ENCODE peak calls at places on chromosome 11, in eight cellular contexts. M, G, W, V, E, S, C and Q are unnamed samples.

GRCh38 chr11:129115652-129116585 is 76.2 kb downstream of the ARHGAP32 start:
- DNase-seq in C (peak), W (no peak), V (no peak), S (no peak), G (no peak), E (no peak), M (no peak), Q (no peak)

GRCh38 chr11:130213143-130213978 is 53.8 kb downstream of the ST14 start:
- DNase-seq in C (peak), V (peak), G (peak), W (peak), E (peak), S (peak), M (peak), Q (no peak)

GRCh38 chr11:71120346-71120963 is 131.9 kb downstream of the SHANK2 start:
- DNase-seq in M (peak), W (no peak), S (peak), C (peak), E (no peak), V (no peak), G (no peak), Q (no peak)

GRCh38 chr11:36793542-36793926 is 195.5 kb upstream of the RAG2 start:
- DNase-seq in E (no peak), C (no peak), S (no peak), G (no peak), W (no peak), M (no peak), V (no peak), Q (no peak)

GRCh38 chr11:123753110-123753509 is 1.2 kb downstream of the OR6X1 start:
- DNase-seq in V (no peak), E (no peak), S (no peak), C (no peak), M (no peak), W (no peak), G (no peak), Q (no peak)

GRCh38 chr11:44033411-44033850 is 14.3 kb upstream of the ACCSL start:
- DNase-seq in E (no peak), C (no peak), W (no peak), G (no peak), M (no peak), V (no peak), S (no peak), Q (no peak)

GRCh38 chr11:91846002-91846401 is 378.6 kb upstream of the FAT3 start:
- DNase-seq in W (no peak), G (no peak), M (no peak), C (no peak), V (no peak), E (no peak), S (no peak), Q (no peak)

GRCh38 chr11:7575841-7576451 is 62.1 kb downstream of the PPFIBP2 start:
- DNase-seq in G (no peak), M (no peak), V (no peak), C (no peak), E (no peak), S (no peak), W (no peak), Q (no peak)

GRCh38 chr11:44623321-44623715 is 57.9 kb downstream of the CD82 start:
- DNase-seq in G (peak), C (no peak), M (no peak), E (peak), S (no peak), W (no peak), V (no peak), Q (no peak)

GRCh38 chr11:18701614-18702216 is 3.1 kb downstream of the TMEM86A start:
- DNase-seq in G (no peak), S (no peak), V (no peak), C (no peak), M (no peak), E (no peak), W (no peak), Q (no peak)

GRCh38 chr11:2837096-2837601 is 48.4 kb downstream of the CDKN1C start:
- DNase-seq in V (no peak), M (peak), C (peak), S (no peak), W (no peak), E (peak), G (no peak), Q (no peak)

GRCh38 chr11:115185507-115185906 is 318.7 kb downstream of the CADM1 start:
- DNase-seq in S (no peak), M (no peak), W (no peak), V (no peak), E (no peak), G (no peak), C (no peak), Q (no peak)

GRCh38 chr11:133650082-133650481 is 117.8 kb upstream of the OPCML start:
- DNase-seq in M (no peak), G (no peak), W (no peak), E (no peak), C (no peak), S (no peak), V (no peak), Q (no peak)

GRCh38 chr11:102780491-102780918 is at the start of gene MMP10:
- DNase-seq in S (no peak), W (no peak), E (no peak), G (no peak), C (peak), V (no peak), M (no peak), Q (no peak)

GRCh38 chr11:19995131-19995530 is 165.1 kb downstream of the DBX1 start:
- DNase-seq in E (no peak), W (no peak), C (peak), G (no peak), M (no peak), V (no peak), S (no peak), Q (no peak)

GRCh38 chr11:65378208-65378927 is 4.1 kb downstream of the SLC25A45 start:
- DNase-seq in C (no peak), S (no peak), V (no peak), M (no peak), G (no peak), W (no peak), E (no peak), Q (no peak)

GRCh38 chr11:7577226-7577882 is 63.6 kb downstream of the PPFIBP2 start:
- DNase-seq in W (no peak), E (peak), C (peak), G (no peak), M (no peak), S (no peak), V (no peak), Q (no peak)

GRCh38 chr11:18853086-18853720 is 61.6 kb upstream of the PTPN5 start:
- DNase-seq in W (no peak), M (peak), C (peak), E (no peak), G (peak), V (no peak), S (no peak), Q (no peak)

GRCh38 chr11:77542296-77542695 is 47.5 kb upstream of the AQP11 start:
- DNase-seq in G (no peak), W (no peak), C (peak), S (no peak), V (no peak), M (no peak), E (no peak), Q (no peak)

GRCh38 chr11:43410394-43410793 is 51.7 kb downstream of the TTC17 start:
- DNase-seq in S (no peak), V (no peak), C (no peak), W (no peak), G (no peak), M (no peak), E (no peak), Q (no peak)

GRCh38 chr11:122706261-122706660 is 50.7 kb downstream of the UBASH3B start:
- DNase-seq in G (no peak), S (no peak), C (peak), W (no peak), E (no peak), V (no peak), M (no peak), Q (no peak)

GRCh38 chr11:98601181-98601773 is 419.5 kb upstream of the CNTN5 start:
- DNase-seq in W (no peak), V (no peak), M (no peak), E (no peak), C (no peak), S (no peak), G (no peak), Q (no peak)

GRCh38 chr11:66267379-66268209 is 845 bp upstream of the RAB1B start:
- DNase-seq in C (peak), W (peak), V (peak), G (peak), E (peak), M (peak), S (peak), Q (no peak)

GRCh38 chr11:126853732-126854131 is 146.8 kb downstream of the KIRREL3 start:
- DNase-seq in M (no peak), V (no peak), S (no peak), C (no peak), E (no peak), G (no peak), W (no peak), Q (no peak)

GRCh38 chr11:48081151-48082010 is 101.0 kb downstream of the PTPRJ start:
- DNase-seq in M (no peak), V (no peak), C (peak), W (no peak), E (peak), S (no peak), G (no peak), Q (no peak)

GRCh38 chr11:74784234-74784633 is 35.6 kb downstream of the RNF169 start:
- DNase-seq in V (no peak), E (no peak), M (no peak), C (no peak), W (no peak), S (no peak), G (peak), Q (no peak)

GRCh38 chr11:73464347-73464746 is 88.1 kb downstream of the RELT start:
- DNase-seq in C (peak), W (no peak), E (no peak), M (no peak), V (no peak), S (no peak), G (no peak), Q (no peak)

GRCh38 chr11:1373536-1374214 is 16.1 kb upstream of the BRSK2 start:
- DNase-seq in W (no peak), C (no peak), E (no peak), S (no peak), M (no peak), G (no peak), V (no peak), Q (no peak)

GRCh38 chr11:91470656-91471055 is 754.0 kb upstream of the FAT3 start:
- DNase-seq in S (no peak), V (no peak), W (no peak), M (no peak), E (no peak), C (no peak), G (no peak), Q (no peak)

GRCh38 chr11:119566299-119566698 is 143.3 kb upstream of the THY1 start:
- DNase-seq in E (no peak), G (no peak), S (no peak), V (no peak), C (no peak), W (no peak), M (no peak), Q (no peak)

GRCh38 chr11:123526027-123526805 is 96.1 kb downstream of the GRAMD1B start:
- DNase-seq in G (no peak), S (no peak), C (no peak), W (no peak), V (no peak), M (no peak), E (no peak), Q (no peak)

GRCh38 chr11:67631427-67631826 is 1.7 kb upstream of the NUDT8 start:
- DNase-seq in V (no peak), W (no peak), M (peak), C (no peak), G (no peak), S (no peak), E (peak), Q (no peak)

GRCh38 chr11:67098799-67099198 is 20.3 kb upstream of the KDM2A start:
- DNase-seq in V (no peak), M (no peak), W (no peak), E (no peak), C (no peak), G (no peak), S (no peak), Q (no peak)

GRCh38 chr11:64025205-64025604 is 10.5 kb upstream of the FLRT1 start:
- DNase-seq in V (no peak), W (no peak), S (no peak), M (peak), C (no peak), G (no peak), E (no peak), Q (no peak)

GRCh38 chr11:36456136-36456535 is 53.9 kb downstream of the TRAF6 start:
- DNase-seq in V (no peak), G (no peak), C (no peak), M (no peak), W (no peak), S (no peak), E (no peak), Q (no peak)